ENCODE peak calls at places on chromosomes 3 and 15, in five cellular contexts. One of them, this sample, is unnamed.

GRCh38 chr15:38651328-38652038 is 86.9 kb upstream of the RASGRP1 start:
- DNase-seq in kidney tubule cell: no peak
- DNase-seq in tibial artery: no peak
- DNase-seq in skeletal muscle cell: no peak
- DNase-seq in stimulated activated naive CD8-positive, alpha-beta T cell treated with anti-CD3 and anti-CD28 coated beads, Interleukin-15, amount 100 ng/mL, for 72 hours: peak
- DNase-seq in this sample: no peak

GRCh38 chr15:69474291-69474690 is 21.7 kb downstream of the RPLP1 start:
- DNase-seq in kidney tubule cell: peak
- DNase-seq in tibial artery: no peak
- DNase-seq in skeletal muscle cell: no peak
- DNase-seq in stimulated activated naive CD8-positive, alpha-beta T cell treated with anti-CD3 and anti-CD28 coated beads, Interleukin-15, amount 100 ng/mL, for 72 hours: no peak
- DNase-seq in this sample: no peak

GRCh38 chr15:95132774-95133173 is 901.4 kb downstream of the MCTP2 start:
- DNase-seq in kidney tubule cell: peak
- DNase-seq in tibial artery: no peak
- DNase-seq in skeletal muscle cell: peak
- DNase-seq in stimulated activated naive CD8-positive, alpha-beta T cell treated with anti-CD3 and anti-CD28 coated beads, Interleukin-15, amount 100 ng/mL, for 72 hours: no peak
- DNase-seq in this sample: no peak

GRCh38 chr15:75694241-75695182 is 18.1 kb downstream of the CSPG4 start:
- DNase-seq in kidney tubule cell: peak
- DNase-seq in tibial artery: peak
- DNase-seq in skeletal muscle cell: peak
- DNase-seq in stimulated activated naive CD8-positive, alpha-beta T cell treated with anti-CD3 and anti-CD28 coated beads, Interleukin-15, amount 100 ng/mL, for 72 hours: no peak
- DNase-seq in this sample: peak

GRCh38 chr3:130705501-130705900 is 41.1 kb downstream of the PIK3R4 start:
- DNase-seq in kidney tubule cell: no peak
- DNase-seq in tibial artery: no peak
- DNase-seq in skeletal muscle cell: no peak
- DNase-seq in stimulated activated naive CD8-positive, alpha-beta T cell treated with anti-CD3 and anti-CD28 coated beads, Interleukin-15, amount 100 ng/mL, for 72 hours: no peak
- DNase-seq in this sample: no peak

GRCh38 chr3:64595253-64595694 is 92.5 kb downstream of the ADAMTS9 start:
- DNase-seq in kidney tubule cell: peak
- DNase-seq in tibial artery: peak
- DNase-seq in skeletal muscle cell: peak
- DNase-seq in stimulated activated naive CD8-positive, alpha-beta T cell treated with anti-CD3 and anti-CD28 coated beads, Interleukin-15, amount 100 ng/mL, for 72 hours: no peak
- DNase-seq in this sample: no peak

GRCh38 chr15:34818531-34818930 is 23.2 kb upstream of the ACTC1 start:
- DNase-seq in kidney tubule cell: no peak
- DNase-seq in tibial artery: no peak
- DNase-seq in skeletal muscle cell: no peak
- DNase-seq in stimulated activated naive CD8-positive, alpha-beta T cell treated with anti-CD3 and anti-CD28 coated beads, Interleukin-15, amount 100 ng/mL, for 72 hours: no peak
- DNase-seq in this sample: no peak

GRCh38 chr15:70569139-70569717 is 194.1 kb downstream of the UACA start:
- DNase-seq in kidney tubule cell: peak
- DNase-seq in tibial artery: no peak
- DNase-seq in skeletal muscle cell: peak
- DNase-seq in stimulated activated naive CD8-positive, alpha-beta T cell treated with anti-CD3 and anti-CD28 coated beads, Interleukin-15, amount 100 ng/mL, for 72 hours: no peak
- DNase-seq in this sample: peak

GRCh38 chr15:63332367-63333078 is 49.1 kb downstream of the CA12 start:
- DNase-seq in kidney tubule cell: peak
- DNase-seq in tibial artery: no peak
- DNase-seq in skeletal muscle cell: peak
- DNase-seq in stimulated activated naive CD8-positive, alpha-beta T cell treated with anti-CD3 and anti-CD28 coated beads, Interleukin-15, amount 100 ng/mL, for 72 hours: no peak
- DNase-seq in this sample: no peak